ENCODE peak calls at places on chromosome 21, in five cellular contexts. A is GM12878, S is HL-60, R is Calu3, E is bronchial epithelial cell. Y is an unnamed sample.

GRCh38 chr21:36141513-36141925 is 6.6 kb downstream of the CBR3 start:
- DNase-seq in S (peak), E (peak), A (peak), R (peak), Y (peak)

GRCh38 chr21:16419188-16419874 is 689.5 kb downstream of the USP25 start:
- DNase-seq in R (no peak), S (no peak), A (no peak), E (peak), Y (no peak)

GRCh38 chr21:42513985-42514882 is 582 bp downstream of the SLC37A1 start:
- DNase-seq in S (peak), A (no peak), E (no peak), R (peak), Y (no peak)

GRCh38 chr21:44377201-44377921 is 23.9 kb downstream of the TRPM2 start:
- DNase-seq in R (no peak), S (no peak), E (no peak), A (no peak), Y (no peak)

GRCh38 chr21:16079830-16080229 is 350.0 kb downstream of the USP25 start:
- DNase-seq in A (no peak), S (no peak), E (peak), R (no peak), Y (no peak)

GRCh38 chr21:37478821-37479220 is 112.2 kb downstream of the DYRK1A start:
- DNase-seq in R (no peak), S (no peak), E (no peak), A (no peak), Y (no peak)

GRCh38 chr21:37373539-37373938 is 7.0 kb downstream of the DYRK1A start:
- DNase-seq in R (no peak), S (no peak), E (peak), A (no peak), Y (no peak)

GRCh38 chr21:40901690-40902089 is 54.7 kb upstream of the DSCAM start:
- DNase-seq in A (no peak), E (no peak), S (no peak), R (no peak), Y (no peak)

GRCh38 chr21:37631319-37632117 is 264.9 kb downstream of the DYRK1A start:
- DNase-seq in A (peak), S (no peak), E (peak), R (peak), Y (peak)

GRCh38 chr21:42818328-42818749 is 61.0 kb downstream of the WDR4 start:
- DNase-seq in E (peak), A (no peak), S (no peak), R (peak), Y (no peak)

GRCh38 chr21:42992943-42993712 is 18.8 kb downstream of the PKNOX1 start:
- DNase-seq in E (no peak), S (no peak), R (no peak), A (no peak), Y (no peak)

GRCh38 chr21:26471116-26471505 is 102.0 kb downstream of the CYYR1 start:
- DNase-seq in S (no peak), R (no peak), E (no peak), A (no peak), Y (no peak)

GRCh38 chr21:43733060-43733459 is 14.1 kb downstream of the PDXK start:
- DNase-seq in S (no peak), A (no peak), R (no peak), E (no peak), Y (no peak)

GRCh38 chr21:36847189-36847588 is 119.3 kb downstream of the HLCS start:
- DNase-seq in R (no peak), E (peak), S (no peak), A (no peak), Y (no peak)

GRCh38 chr21:44489962-44490361 is 34.7 kb downstream of the LRRC3 start:
- DNase-seq in A (no peak), S (no peak), E (no peak), R (no peak), Y (no peak)

GRCh38 chr21:15289896-15290841 is 225.4 kb upstream of the NRIP1 start:
- DNase-seq in A (no peak), E (no peak), S (no peak), R (peak), Y (no peak)

GRCh38 chr21:25024639-25025038 is 582.6 kb downstream of the MRPL39 start:
- DNase-seq in S (no peak), A (no peak), E (no peak), R (no peak), Y (no peak)

GRCh38 chr21:33362044-33362555 is 37.3 kb downstream of the IFNAR1 start:
- DNase-seq in A (no peak), S (peak), E (peak), R (no peak), Y (peak)

DNA sequence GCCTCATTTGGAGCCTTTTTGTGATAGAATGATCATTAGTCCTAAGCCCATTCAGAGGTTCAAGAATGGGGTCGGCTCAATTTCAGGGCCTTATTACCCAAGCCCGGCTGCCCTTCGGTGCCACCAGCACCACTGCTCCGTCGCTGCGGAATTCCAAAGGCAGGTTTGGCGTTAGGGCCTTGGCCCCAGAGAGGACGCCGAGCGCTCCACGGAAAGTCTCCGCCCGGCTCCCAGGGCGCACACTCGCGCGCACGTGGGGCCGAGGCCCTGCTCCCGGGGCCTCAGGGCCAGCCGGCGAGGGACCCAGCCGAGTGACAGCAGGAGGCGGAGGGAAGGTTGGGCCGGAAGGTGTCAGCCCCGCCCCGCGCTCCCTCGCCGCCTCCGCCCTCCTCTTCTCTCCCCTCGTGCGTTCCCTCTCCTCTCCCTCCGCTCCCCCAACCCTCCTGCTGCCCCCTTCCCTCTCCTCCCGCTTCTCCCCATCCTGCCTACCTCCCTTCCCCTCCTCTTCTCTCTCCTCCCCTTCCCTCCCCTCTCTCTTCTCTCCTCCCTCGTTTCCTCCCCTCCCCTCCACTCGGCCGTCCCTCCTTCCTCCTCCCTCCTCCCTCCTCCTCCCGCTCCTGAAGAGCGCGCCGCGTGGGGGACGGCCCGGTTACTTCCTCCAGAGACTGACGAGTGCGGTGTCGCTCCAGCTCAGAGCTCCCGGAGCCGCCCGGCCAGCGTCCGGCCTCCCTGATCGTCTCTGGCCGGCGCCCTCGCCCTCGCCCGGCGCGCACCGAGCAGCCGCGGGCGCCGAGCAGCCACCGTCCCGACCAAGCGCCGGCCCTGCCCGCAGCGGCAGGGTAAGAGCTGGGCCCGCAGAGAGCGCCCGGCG is at the start of gene ETS2:
- DNase-seq in R (peak), S (peak), E (peak), A (peak), Y (peak)
- TF ChIP-seq CTCF in R (no peak), S (no peak), E (peak), A (no peak), Y (no peak)

GRCh38 chr21:21096956-21097355 is 98.7 kb downstream of the NCAM2 start:
- DNase-seq in S (no peak), R (no peak), A (no peak), E (no peak), Y (no peak)

GRCh38 chr21:21102874-21103273 is 104.7 kb downstream of the NCAM2 start:
- DNase-seq in E (no peak), S (no peak), R (no peak), A (no peak), Y (no peak)

GRCh38 chr21:21097425-21097824 is 99.2 kb downstream of the NCAM2 start:
- DNase-seq in E (no peak), S (no peak), R (no peak), A (no peak), Y (no peak)

GRCh38 chr21:21103692-21104091 is 105.5 kb downstream of the NCAM2 start:
- DNase-seq in R (no peak), E (no peak), A (no peak), S (no peak), Y (no peak)

GRCh38 chr21:21101911-21102310 is 103.7 kb downstream of the NCAM2 start:
- DNase-seq in E (peak), A (no peak), R (no peak), S (peak), Y (no peak)
- TF ChIP-seq CTCF in E (no peak), A (no peak), R (no peak), S (peak), Y (no peak)

GRCh38 chr21:45543371-45543709 is 1.1 kb upstream of the SLC19A1 start:
- DNase-seq in A (no peak), S (no peak), R (no peak), E (no peak), Y (no peak)

GRCh38 chr21:45543710-45544448 is 1.6 kb upstream of the SLC19A1 start:
- DNase-seq in S (no peak), A (no peak), E (no peak), R (no peak), Y (no peak)

GRCh38 chr21:45542667-45543370 is 579 bp upstream of the SLC19A1 start:
- DNase-seq in R (no peak), A (no peak), E (no peak), S (no peak), Y (no peak)

GRCh38 chr21:45541221-45542039 is 810 bp downstream of the SLC19A1 start:
- DNase-seq in S (peak), E (peak), R (peak), A (no peak), Y (no peak)

GRCh38 chr21:45542242-45542666 is at the start of gene SLC19A1:
- DNase-seq in A (no peak), R (peak), S (peak), E (no peak), Y (no peak)
- TF ChIP-seq CTCF in A (peak), R (no peak), S (no peak), E (peak), Y (peak)

DNA sequence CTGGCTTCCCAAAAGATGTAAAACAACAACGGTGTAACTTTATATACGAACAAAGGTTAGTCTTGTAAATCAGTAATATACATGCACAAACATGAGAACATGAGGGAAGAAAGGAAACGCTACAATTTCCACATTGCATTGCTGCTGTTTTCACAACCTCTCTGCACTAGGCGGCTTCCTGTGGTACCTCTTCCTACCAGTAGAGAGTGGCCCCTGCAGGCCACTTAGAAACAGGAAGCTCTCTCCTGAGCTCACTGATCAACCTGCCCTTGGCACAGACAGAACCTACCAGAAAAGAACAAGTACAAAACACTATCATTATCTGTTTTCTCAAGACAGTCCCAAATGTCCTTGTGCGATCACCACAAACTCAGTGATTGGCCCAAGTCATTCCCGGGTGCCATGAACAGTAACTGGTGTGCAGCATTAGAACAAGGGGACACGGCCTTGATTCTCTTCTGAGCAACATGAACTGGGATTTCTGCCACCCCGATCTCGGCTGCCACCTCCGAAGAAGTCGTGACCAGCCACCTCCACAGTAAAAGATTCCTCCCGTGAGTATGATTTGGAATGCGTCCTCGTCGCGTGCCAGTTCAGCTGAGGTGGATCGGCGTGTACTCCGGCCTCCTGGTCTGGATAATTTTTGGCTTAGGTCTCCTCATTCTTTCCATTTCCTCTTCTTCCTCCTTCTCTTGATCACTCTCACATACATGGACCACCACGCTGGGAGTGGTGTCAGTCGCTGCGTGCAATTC is 5.7 kb upstream of the KCNE1 start:
- DNase-seq in A (no peak), S (peak), R (no peak), E (no peak), Y (no peak)
- TF ChIP-seq CTCF in A (peak), S (peak), R (no peak), E (peak), Y (peak)